ENCODE peak calls at places on chromosomes 11 and 22, in five cellular contexts. M is neural progenitor cell, N is GM23248, V is A673, I is OCI-LY7. P is an unnamed sample. For H3K4me1 and H3K9me3, the result is how much of the 10 kb centered on the place peaks cover.

GRCh38 chr11:69229521-69229920 is 64.4 kb upstream of the MYEOV start:
- DNase-seq in M (no peak), N (no peak), I (no peak), V (no peak), P (no peak)

GRCh38 chr11:130573767-130574166 is 125.3 kb downstream of the ADAMTS15 start:
- DNase-seq in I (no peak), N (no peak), M (no peak), V (no peak), P (no peak)

GRCh38 chr22:23067691-23068090 is 2.6 kb upstream of the GNAZ start:
- DNase-seq in N (peak), I (peak), M (no peak), V (no peak), P (no peak)

GRCh38 chr11:121723261-121723741 is 270.5 kb upstream of the SORL1-AS1 start:
- DNase-seq in I (no peak), M (peak), V (no peak), N (peak), P (peak)

GRCh38 chr11:15234796-15235195 is 120.1 kb downstream of the INSC start:
- DNase-seq in N (no peak), M (no peak), I (no peak), V (no peak), P (no peak)

GRCh38 chr22:23089010-23089409 is 18.7 kb downstream of the GNAZ start:
- DNase-seq in N (no peak), V (no peak), I (no peak), M (no peak), P (no peak)

GRCh38 chr11:45180158-45180887 is 33.9 kb downstream of the PRDM11 start:
- DNase-seq in V (peak), M (peak), I (no peak), N (peak), P (peak)

GRCh38 chr11:72225411-72225951 is 914 bp downstream of the INPPL1 start:
- DNase-seq in V (no peak), I (peak), M (peak), N (peak), P (no peak)

GRCh38 chr11:119583585-119583984 is 145.4 kb downstream of the NECTIN1 start:
- DNase-seq in M (no peak), V (no peak), N (no peak), I (no peak), P (no peak)

GRCh38 chr22:20810645-20811044 is 36.7 kb downstream of the SERPIND1 start:
- DNase-seq in N (no peak), I (no peak), M (no peak), V (no peak), P (no peak)

GRCh38 chr11:79241842-79242241 is 199.0 kb downstream of the TENM4 start:
- DNase-seq in M (no peak), V (no peak), N (no peak), I (no peak), P (no peak)

GRCh38 chr11:10438451-10438850 is 16.6 kb upstream of the AMPD3 start:
- DNase-seq in M (no peak), N (peak), V (no peak), I (no peak), P (no peak)

GRCh38 chr11:121520243-121521144 is 67.7 kb upstream of the SORL1-AS1 start:
- DNase-seq in V (no peak), M (no peak), I (no peak), N (peak), P (no peak)

DNA sequence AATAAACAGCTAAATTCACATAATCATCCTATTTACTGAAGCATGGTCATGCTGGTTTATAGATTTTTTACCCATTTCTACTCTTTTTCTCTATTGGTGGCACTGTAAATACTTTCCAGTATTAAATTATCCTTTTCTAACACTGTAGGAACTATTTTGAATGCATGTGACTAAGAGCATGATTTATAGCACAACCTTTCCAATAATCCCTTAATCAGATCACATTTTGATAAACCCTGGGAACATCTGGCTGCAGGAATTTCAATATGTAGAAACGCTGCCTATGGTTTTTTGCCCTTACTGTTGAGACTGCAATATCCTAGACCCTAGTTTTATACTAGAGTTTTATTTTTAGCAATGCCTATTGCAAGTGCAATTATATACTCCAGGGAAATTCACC is 10.7 kb downstream of the RAG1 start:
- DNase-seq in V (peak), M (no peak), I (no peak), N (no peak), P (no peak)
- H3K4me1 ChIP-seq in V (under half), M (under half), I (under half), N (under half), P (under half)

GRCh38 chr22:33227791-33228190 is 169.6 kb upstream of the SYN3 start:
- DNase-seq in N (no peak), I (no peak), V (no peak), M (no peak), P (no peak)
- H3K9me3 ChIP-seq in N (under half), I (half or more), V (under half), M (under half), P (under half)

DNA sequence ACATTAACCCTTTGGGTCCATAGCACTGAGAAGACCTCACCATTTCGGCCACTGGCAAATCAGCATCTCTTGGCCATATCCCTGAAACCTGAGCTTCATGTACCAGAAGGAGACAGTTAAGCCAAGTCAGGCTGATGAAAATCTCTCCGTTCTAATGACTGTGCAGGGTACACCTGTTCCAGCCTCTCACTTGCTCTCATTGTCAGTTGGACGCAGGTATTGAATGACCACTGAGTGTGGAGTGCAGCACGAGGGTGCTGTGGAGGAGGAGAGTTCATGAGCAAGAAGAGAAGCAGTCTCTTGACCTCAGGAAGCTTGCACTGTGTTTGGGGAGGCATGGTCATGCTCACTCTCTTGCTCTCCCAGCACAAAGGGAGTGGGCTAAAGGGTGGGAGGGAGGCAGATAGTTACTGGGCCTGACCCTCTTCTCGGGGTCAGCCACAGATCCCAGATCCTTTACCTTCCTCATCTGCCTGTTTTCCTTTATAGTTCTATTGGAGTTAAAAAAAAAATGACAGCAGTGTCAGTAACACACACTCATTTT is 65.2 kb downstream of the ZBTB16 start:
- DNase-seq in N (no peak), V (no peak), I (no peak), M (no peak), P (peak)
- H3K4me1 ChIP-seq in N (under half), V (under half), I (under half), M (under half), P (under half)

GRCh38 chr11:17368551-17368950 is 17.0 kb downstream of the NCR3LG1 start:
- DNase-seq in I (no peak), M (no peak), N (no peak), V (no peak), P (no peak)
- H3K9me3 ChIP-seq in I (under half), M (under half), N (under half), V (under half), P (under half)

DNA sequence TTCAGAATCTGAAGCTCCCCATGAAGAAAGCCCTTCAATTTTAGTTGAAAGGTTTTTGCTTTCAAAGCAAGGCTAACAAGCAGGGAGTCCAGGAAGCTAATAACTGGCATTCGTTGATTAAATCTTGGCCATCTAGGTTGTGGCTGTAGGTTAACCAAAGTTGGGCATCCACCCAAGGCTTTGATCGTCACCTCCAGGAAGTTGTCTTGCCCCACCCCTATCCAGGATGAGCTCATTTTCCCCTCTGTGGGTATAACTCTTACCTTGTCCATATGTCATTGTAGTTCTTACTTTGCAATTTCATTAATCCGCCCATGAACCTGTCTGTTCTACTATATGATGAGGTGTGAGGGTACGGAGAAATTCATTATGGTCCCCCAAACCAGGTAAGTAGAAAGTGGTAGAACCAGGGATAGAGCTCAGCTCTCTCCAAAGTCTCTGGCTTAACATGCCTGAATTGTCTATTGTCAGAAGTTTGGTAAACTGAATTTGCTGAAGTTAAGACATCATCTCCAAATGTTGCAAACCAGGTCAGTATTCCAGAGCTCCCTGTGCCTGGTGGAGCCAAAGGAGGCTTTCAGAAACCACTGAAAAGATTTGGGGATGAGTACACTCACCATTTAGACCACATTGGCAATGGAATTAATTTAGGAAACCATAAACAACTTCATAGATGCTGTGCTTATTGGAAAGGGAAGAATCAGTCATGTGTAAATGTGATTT is 97.1 kb downstream of the CD44 start:
- DNase-seq in I (no peak), V (no peak), M (no peak), N (peak), P (no peak)
- H3K4me1 ChIP-seq in I (under half), V (under half), M (under half), N (under half), P (under half)

P was measured in SJCRH30.